ENCODE peak calls at places on chromosome 17, in four cellular contexts. D, C, V and N are unnamed samples.

GRCh38 chr17:68222586-68222985 is 25.3 kb upstream of the AMZ2 start:
- DNase-seq in D (no peak), C (no peak), V (no peak), N (no peak)

GRCh38 chr17:29019475-29020181 is 13.8 kb upstream of the SEZ6 start:
- DNase-seq in V (no peak), D (no peak), C (no peak), N (no peak)

GRCh38 chr17:10311131-10311530 is 61.7 kb downstream of the MYH13 start:
- DNase-seq in D (no peak), C (no peak), V (no peak), N (no peak)

GRCh38 chr17:8366231-8366630 is 10.3 kb downstream of the KRABD2 start:
- DNase-seq in V (no peak), D (no peak), C (peak), N (no peak)

GRCh38 chr17:50185724-50186545 is 15.5 kb downstream of the COL1A1 start:
- DNase-seq in C (peak), V (no peak), D (no peak), N (no peak)

GRCh38 chr17:45425984-45426413 is 6.7 kb downstream of the ARHGAP27 start:
- DNase-seq in C (no peak), D (no peak), V (no peak), N (no peak)

GRCh38 chr17:19415806-19416775 is 5.1 kb downstream of the RNF112 start:
- DNase-seq in C (no peak), D (no peak), V (no peak), N (no peak)

GRCh38 chr17:40532520-40533253 is 31.3 kb upstream of the TNS4 start:
- DNase-seq in D (no peak), V (no peak), C (peak), N (no peak)

GRCh38 chr17:1515640-1516402 is 591 bp downstream of the INPP5K start:
- DNase-seq in C (peak), D (peak), V (peak), N (no peak)

GRCh38 chr17:81553616-81554181 is 1.5 kb upstream of the FAAP100 start:
- DNase-seq in D (no peak), V (peak), C (peak), N (peak)

GRCh38 chr17:37067555-37068111 is 118.9 kb downstream of the AATF start:
- DNase-seq in D (no peak), V (no peak), C (peak), N (peak)
- TF ChIP-seq CHD1 in D (no peak), V (no peak), C (no peak), N (no peak)

DNA sequence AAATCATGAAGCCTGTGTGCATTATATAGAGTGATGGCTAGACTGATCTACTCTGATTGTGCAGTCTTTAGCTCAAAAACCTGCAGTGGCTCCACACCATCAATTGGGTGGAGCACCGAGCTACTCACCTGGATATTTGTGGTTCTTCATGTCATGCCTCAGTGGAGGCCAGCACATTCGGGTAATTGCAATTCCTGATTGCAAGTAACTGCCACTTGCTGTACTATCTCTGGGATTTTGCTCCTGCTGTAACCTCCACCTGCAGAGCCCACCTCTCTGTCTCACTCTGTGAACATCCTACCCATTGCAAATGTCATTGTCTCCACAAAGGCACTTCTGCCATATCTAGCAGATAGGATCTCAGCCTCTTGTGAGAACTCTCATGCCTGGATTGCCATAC is 1.7 kb upstream of the CCL1 start:
- DNase-seq in V (no peak), C (no peak), D (no peak), N (no peak)
- TF ChIP-seq CHD1 in V (no peak), C (no peak), D (no peak), N (no peak)

DNA sequence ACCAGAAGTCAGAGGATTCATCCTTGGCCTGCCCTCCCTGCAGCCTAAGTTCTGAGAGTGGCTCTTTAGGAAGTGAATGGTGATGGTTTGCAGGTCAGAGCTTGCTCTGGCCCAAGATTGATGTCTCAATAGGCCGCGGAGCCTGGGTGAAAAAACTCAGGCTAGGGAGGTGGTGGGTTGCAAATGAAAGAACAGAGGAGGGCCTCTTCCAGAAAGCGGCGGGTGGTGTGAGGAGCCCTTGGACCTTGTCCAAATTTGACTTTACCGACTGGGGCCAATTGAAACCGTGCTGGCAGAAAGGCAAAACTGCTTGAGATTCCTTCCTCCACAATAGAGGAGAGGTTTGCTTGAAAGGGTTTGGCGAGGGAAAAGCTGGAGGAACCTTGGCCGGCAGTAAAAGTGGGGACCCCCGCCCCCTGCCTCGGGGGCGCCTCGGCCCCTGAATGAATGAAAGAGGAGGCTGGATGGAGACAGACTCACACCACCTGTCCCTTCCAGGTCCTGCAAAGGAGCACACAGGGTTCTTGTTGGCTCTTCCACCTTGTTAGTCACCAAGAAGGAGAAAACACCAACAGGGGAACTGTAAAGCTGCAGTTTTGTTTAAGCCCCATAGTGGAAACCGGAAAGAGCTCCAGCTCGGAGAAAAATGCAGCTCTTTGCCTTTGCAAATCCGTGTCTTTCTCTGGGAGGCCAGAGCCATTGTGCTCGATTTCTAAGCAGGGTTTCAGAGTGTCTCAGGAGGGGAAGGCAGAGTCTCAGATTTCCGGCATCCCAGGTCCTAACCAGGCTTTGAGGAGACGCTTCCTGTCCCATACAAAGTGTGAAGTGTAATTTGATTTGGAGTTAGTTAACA is 331.4 kb downstream of the SEC14L1 start:
- DNase-seq in V (no peak), C (peak), D (no peak), N (peak)
- TF ChIP-seq CHD1 in V (no peak), C (no peak), D (no peak), N (no peak)

DNA sequence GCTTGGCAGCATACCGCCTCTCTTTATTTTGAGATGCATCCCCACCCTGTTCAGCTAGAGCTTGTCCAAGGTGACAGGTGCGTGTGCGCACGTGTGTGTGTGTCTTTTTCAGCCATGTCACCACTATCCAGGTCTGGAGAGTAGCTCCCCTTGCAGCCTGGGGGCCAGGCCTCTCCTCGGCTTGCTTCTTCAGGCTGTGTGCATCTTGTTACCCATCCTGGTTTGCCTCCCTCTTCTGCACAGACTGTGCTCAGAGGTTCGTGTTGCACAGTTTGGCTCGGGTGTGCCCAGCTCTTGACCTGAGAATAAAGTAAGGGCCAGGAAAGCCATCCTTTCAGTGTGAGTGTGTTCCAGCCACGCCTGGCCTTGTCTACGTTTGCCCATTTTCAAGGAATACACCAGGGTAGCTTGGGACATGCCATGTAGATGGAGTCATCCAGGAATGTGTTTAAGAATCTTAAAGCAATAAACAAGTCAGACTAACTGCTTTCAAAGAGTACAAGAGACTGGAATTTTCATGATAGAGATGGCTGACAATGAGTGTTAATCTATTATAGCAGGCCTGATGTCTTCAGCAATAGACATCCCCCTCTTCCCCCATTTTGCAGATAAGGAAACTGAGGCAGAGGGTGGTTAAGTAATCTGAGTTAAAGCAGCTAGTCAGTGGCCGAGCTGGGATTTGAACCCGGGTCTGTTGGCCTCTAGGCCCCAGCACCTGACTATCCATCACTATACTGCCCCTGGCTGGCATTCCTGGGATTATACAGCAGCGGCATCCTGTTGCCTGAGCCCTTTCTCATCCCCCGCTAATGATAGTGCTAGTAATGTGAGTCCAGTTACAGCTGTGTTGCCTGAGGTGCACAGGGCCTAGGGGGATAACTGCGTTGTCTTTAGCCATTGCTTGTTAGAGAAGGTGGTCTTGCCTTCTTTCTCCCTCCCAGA is 77.9 kb downstream of the KSR1 start:
- DNase-seq in D (no peak), C (peak), V (no peak), N (no peak)
- TF ChIP-seq CHD1 in D (no peak), C (no peak), V (no peak), N (no peak)

DNA sequence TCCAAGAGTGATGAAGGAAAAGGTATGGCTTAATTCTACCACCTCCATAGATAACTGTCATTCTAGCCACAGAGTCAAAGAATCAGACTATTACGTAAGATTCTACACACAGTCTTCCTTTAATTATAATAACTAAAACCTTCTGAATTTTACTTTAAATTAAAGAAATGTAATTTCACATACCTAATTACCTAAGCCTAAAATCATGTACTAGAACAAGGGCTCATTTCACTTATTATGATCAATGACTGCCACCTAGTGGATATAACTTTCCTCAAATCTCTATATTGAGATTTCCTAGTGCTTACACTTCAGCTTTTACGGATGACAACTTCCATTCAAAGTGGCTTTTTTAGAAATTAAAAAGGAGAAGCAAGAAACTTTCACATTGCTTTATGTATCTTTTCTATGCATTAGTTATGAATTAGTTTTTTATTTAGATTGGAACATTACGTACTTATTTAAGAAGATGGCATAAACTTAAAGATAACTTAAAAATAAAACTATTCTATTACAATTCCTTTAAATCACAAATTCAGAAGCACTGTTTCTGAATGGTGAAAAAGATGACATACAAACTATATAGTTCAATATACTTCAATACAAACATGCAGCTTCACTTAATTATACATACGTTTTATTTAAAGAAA is 18.2 kb upstream of the ABCA10 start:
- DNase-seq in C (peak), V (peak), D (no peak), N (peak)
- TF ChIP-seq CHD1 in C (no peak), V (no peak), D (no peak), N (no peak)

DNA sequence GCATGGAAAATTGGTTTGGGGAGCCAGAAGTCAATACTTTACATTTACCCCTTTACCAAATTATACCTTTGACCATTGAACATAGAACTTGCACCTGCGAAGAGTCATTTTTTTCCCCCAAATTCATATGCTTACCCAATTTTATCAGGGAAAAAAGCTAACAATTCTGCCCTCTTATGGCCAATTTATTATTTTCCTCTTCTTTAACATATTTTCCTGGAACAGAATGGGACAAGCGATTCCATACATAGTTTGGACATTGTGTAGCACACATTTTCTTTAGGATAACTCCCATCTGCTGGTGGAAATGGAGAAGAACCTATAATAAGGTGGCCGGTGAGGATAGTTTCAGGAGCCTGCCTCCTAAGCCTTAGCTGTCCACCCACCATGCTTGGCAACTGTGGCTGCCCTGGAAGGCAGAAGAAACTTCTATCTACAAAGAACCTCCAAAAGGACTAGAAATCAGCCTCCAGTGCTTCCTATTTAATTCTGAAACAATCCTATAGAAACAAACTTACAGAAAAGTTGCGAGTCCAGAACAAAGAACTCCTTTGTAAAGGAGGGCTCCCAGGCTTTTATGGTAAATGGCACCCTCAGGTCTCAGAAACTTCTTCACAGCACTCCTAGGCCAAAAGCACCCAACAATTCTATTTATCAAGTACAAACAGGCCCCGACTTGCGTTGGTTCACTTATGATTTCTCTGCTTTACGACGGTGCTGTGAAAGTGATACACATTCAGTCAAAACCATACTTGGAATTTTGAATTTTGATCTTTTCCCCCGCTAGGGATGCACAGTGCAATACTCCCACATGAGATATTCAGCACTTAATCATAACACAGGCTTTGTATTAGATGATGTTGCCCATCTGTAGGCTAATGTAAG is 64.1 kb upstream of the CACNG4 start:
- DNase-seq in D (no peak), V (no peak), C (peak), N (no peak)
- TF ChIP-seq CHD1 in D (no peak), V (no peak), C (no peak), N (no peak)